ENCODE peak calls at places on chromosomes 4 and X, in ten cellular contexts. O, J, V, T, C, Z, K, F, W and D are unnamed samples.
A peak's percentile ranks its signal among the peaks of the same experiment; 100 is the strongest.

GRCh38 chr4:146638801-146639351 is at the start of gene POU4F2:
- DNase-seq in K (no peak), C (peak; percentile 27), Z (no peak), V (no peak), W (no peak), T (no peak), F (no peak), J (no peak), O (peak; percentile 25), D (peak; percentile 36)

GRCh38 chr4:153126137-153126536 is 78.1 kb upstream of the TRIM2 start:
- DNase-seq in O (no peak), T (no peak), W (no peak), C (no peak), J (no peak), V (no peak), K (no peak), Z (no peak), F (no peak), D (no peak)

GRCh38 chrX:41604154-41604553 is 84.6 kb upstream of the GPR34 start:
- DNase-seq in Z (no peak), K (no peak), T (no peak), J (no peak), W (no peak), C (no peak), V (no peak), O (no peak), F (no peak), D (no peak)

GRCh38 chr4:183540498-183540953 is 35.7 kb downstream of the ING2 start:
- DNase-seq in O (no peak), W (no peak), Z (no peak), F (no peak), V (no peak), T (no peak), K (no peak), J (no peak), C (no peak), D (no peak)

GRCh38 chrX:111869639-111870034 is 6.3 kb upstream of the TRPC5OS start:
- DNase-seq in K (peak; percentile 16), C (peak; percentile 85), W (no peak), F (no peak), V (no peak), O (peak; percentile 51), J (peak; percentile 53), Z (peak; percentile 28), T (no peak), D (no peak)

GRCh38 chr4:82499705-82500104 is 62.1 kb downstream of the TMEM150C start:
- DNase-seq in T (no peak), W (no peak), C (no peak), F (no peak), V (no peak), J (no peak), K (no peak), O (no peak), Z (no peak), D (no peak)

GRCh38 chr4:15942283-15942682 is 3.7 kb upstream of the FGFBP1 start:
- DNase-seq in V (no peak), J (no peak), Z (no peak), T (no peak), W (no peak), O (no peak), C (no peak), K (no peak), F (no peak), D (no peak)

GRCh38 chr4:30714408-30715031 is 5.6 kb upstream of the PCDH7 start:
- DNase-seq in V (peak; percentile 24), O (peak; percentile 64), K (peak; percentile 73), T (peak; percentile 38), C (peak; percentile 79), W (peak; percentile 30), F (no peak), J (peak; percentile 78), Z (peak; percentile 59), D (peak; percentile 33)

GRCh38 chr4:149885896-149886295 is 70.3 kb upstream of the IQCM start:
- DNase-seq in V (no peak), J (peak; percentile 65), T (no peak), Z (no peak), O (peak; percentile 54), F (no peak), C (no peak), W (no peak), K (no peak), D (no peak)

GRCh38 chr4:111400736-111401135 is 744.5 kb upstream of the FAM241A start:
- DNase-seq in J (peak; percentile 79), O (peak; percentile 76), V (no peak), Z (no peak), T (no peak), K (no peak), F (no peak), C (peak; percentile 26), W (no peak), D (peak; percentile 24)

GRCh38 chrX:100895365-100896075 is 21.4 kb upstream of the NOX1 start:
- DNase-seq in C (peak; percentile 28), V (no peak), T (peak; percentile 19), O (peak; percentile 41), F (no peak), Z (peak; percentile 33), K (peak; percentile 26), J (peak; percentile 49), W (no peak), D (peak; percentile 31)

GRCh38 chr4:184067931-184068554 is 149.6 kb downstream of the ENPP6 start:
- DNase-seq in J (no peak), F (no peak), K (no peak), V (no peak), Z (no peak), C (no peak), T (no peak), W (no peak), O (no peak), D (no peak)

GRCh38 chrX:112816908-112817307 is 23.7 kb downstream of the AMOT start:
- DNase-seq in F (no peak), C (no peak), O (no peak), J (no peak), V (no peak), Z (no peak), W (no peak), T (no peak), K (no peak), D (no peak)

GRCh38 chr4:95267081-95267480 is 281.7 kb downstream of the UNC5C start:
- DNase-seq in F (no peak), V (no peak), O (peak; percentile 43), C (no peak), T (no peak), Z (no peak), J (peak; percentile 39), W (no peak), K (no peak), D (no peak)

GRCh38 chr4:186749611-186750281 is 26.1 kb upstream of the FAT1 start:
- DNase-seq in T (no peak), K (no peak), Z (no peak), O (no peak), F (no peak), J (no peak), W (no peak), V (no peak), C (no peak), D (no peak)

GRCh38 chr4:183098080-183098722 is 856 bp upstream of the WWC2 start:
- DNase-seq in F (no peak), C (peak; percentile 78), T (peak; percentile 66), K (no peak), Z (peak; percentile 56), O (peak; percentile 45), V (peak; percentile 65), W (peak; percentile 11), J (peak; percentile 40), D (peak; percentile 42)

GRCh38 chrX:9340619-9341304 is 124.1 kb upstream of the TBL1X start:
- DNase-seq in O (no peak), Z (peak; percentile 27), V (peak; percentile 20), W (no peak), K (no peak), C (peak; percentile 21), J (peak; percentile 82), F (peak; percentile 71), T (peak; percentile 40), D (peak; percentile 21)

GRCh38 chr4:42281324-42282020 is 115.8 kb upstream of the SHISA3 start:
- DNase-seq in W (no peak), O (no peak), K (no peak), F (no peak), C (no peak), Z (no peak), T (no peak), V (no peak), J (peak; percentile 3), D (no peak)

GRCh38 chrX:73214366-73215094 is at the start of gene NAP1L2:
- DNase-seq in F (no peak), O (peak; percentile 5), K (no peak), J (peak; percentile 9), C (peak; percentile 20), W (peak; percentile 56), V (peak; percentile 14), Z (no peak), T (peak; percentile 34), D (peak; percentile 27)
- H3K4me3 ChIP-seq in F (no peak within 1 kb of the TSS), O (peak within 1 kb of the TSS; percentile 34), K (no peak within 1 kb of the TSS), J (peak within 1 kb of the TSS; percentile 42), C (peak within 1 kb of the TSS; percentile 40), W (peak within 1 kb of the TSS; percentile 52), V (peak within 1 kb of the TSS; percentile 69), Z (peak within 1 kb of the TSS; percentile 52), T (peak within 1 kb of the TSS; percentile 47), D (no peak within 1 kb of the TSS)

GRCh38 chr4:169185133-169185956 is 85.4 kb downstream of the SH3RF1 start:
- DNase-seq in V (no peak), T (no peak), O (no peak), K (no peak), W (no peak), F (no peak), C (peak; percentile 42), Z (no peak), J (no peak), D (no peak)
- H3K4me3 ChIP-seq in V (no peak overlapping the region), T (no peak overlapping the region), O (no peak overlapping the region), K (no peak overlapping the region), W (no peak overlapping the region), F (no peak overlapping the region), C (no peak overlapping the region), Z (no peak overlapping the region), J (no peak overlapping the region), D (no peak overlapping the region)

GRCh38 chr4:172996571-172997216 is 171.9 kb upstream of the GALNT7 start:
- DNase-seq in C (peak; percentile 51), T (no peak), Z (no peak), F (no peak), J (peak; percentile 84), V (no peak), W (no peak), O (peak; percentile 86), K (no peak), D (no peak)
- H3K4me3 ChIP-seq in C (no peak overlapping the region), T (no peak overlapping the region), Z (no peak overlapping the region), F (no peak overlapping the region), J (no peak overlapping the region), V (no peak overlapping the region), W (no peak overlapping the region), O (no peak overlapping the region), K (no peak overlapping the region), D (no peak overlapping the region)

DNA sequence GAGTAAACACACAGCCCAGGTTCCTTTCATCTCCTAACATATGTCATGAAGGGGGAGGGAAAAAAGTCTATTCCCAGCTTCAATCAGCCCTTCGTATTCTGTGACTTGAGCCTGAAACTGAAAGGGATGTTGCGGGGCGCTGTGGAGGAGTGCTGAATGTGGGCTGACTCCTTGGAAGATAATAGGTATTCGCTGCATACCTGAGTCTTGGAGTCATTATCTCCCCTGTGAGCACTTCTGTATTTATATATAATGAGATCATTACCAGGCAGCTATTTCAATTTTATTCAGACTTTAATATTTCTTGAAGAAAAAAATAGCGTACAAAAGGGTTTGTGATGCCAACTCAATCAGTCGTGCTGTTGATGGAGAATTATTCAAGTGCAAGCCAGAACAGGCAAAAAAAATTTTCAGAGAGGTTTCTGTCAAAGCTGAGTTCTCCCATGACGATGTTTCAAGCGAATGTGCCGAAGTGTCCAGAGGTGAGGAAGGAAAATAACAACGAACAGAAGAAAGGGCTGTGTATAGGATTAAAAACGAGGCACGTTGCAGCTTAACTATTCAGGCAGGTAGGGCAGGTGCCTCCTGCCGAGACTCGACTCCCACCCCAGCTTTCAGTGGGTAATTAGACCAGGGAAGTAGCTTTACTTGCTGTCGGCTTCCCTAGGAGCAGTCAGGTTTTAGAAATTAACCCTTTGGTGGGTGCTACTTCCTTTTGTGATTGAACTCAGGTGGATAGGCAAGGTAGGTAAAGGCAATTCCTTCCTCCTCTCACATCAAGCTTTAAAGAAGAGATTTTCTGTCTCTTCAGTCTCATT is 163.7 kb upstream of the NOCT start:
- DNase-seq in W (no peak), O (peak; percentile 4), C (peak; percentile 37), T (no peak), K (no peak), Z (no peak), V (no peak), J (no peak), F (no peak), D (no peak)
- H3K4me3 ChIP-seq in W (no peak overlapping the region), O (no peak overlapping the region), C (no peak overlapping the region), T (peak overlapping the region; percentile 5), K (no peak overlapping the region), Z (no peak overlapping the region), V (no peak overlapping the region), J (no peak overlapping the region), F (no peak overlapping the region), D (no peak overlapping the region)